ENCODE peak calls at places on chromosomes 16 and 17, in ten cellular contexts. One of them, this sample, is unnamed.
A peak's percentile ranks its signal among the peaks of the same experiment; 100 is the strongest.

GRCh38 chr17:81481011-81481799 is 31.4 kb downstream of the ACTG1 start:
- DNase-seq in GM20000: no peak
- DNase-seq in kidney epithelial cell: no peak
- DNase-seq in AG10803: peak; percentile 45
- DNase-seq in RWPE1: peak; percentile 88
- DNase-seq in Peyer's patch: peak; percentile 83
- DNase-seq in AG08396: peak; percentile 97
- DNase-seq in NCI-H1417: peak; percentile 93
- DNase-seq in amniotic stem cell: peak; percentile 7
- DNase-seq in cardiac muscle cell: peak; percentile 88
- DNase-seq in this sample: peak; percentile 62

GRCh38 chr17:58703137-58703846 is 10.9 kb downstream of the RAD51C start:
- DNase-seq in RWPE1: peak; percentile 45
- DNase-seq in GM20000: no peak
- DNase-seq in NCI-H1417: no peak
- DNase-seq in AG08396: peak; percentile 43
- DNase-seq in cardiac muscle cell: no peak
- DNase-seq in Peyer's patch: no peak
- DNase-seq in AG10803: peak; percentile 28
- DNase-seq in amniotic stem cell: no peak
- DNase-seq in kidney epithelial cell: no peak
- DNase-seq in this sample: no peak

GRCh38 chr17:34556384-34556783 is 23.0 kb upstream of the TMEM132E start:
- DNase-seq in AG10803: no peak
- DNase-seq in amniotic stem cell: no peak
- DNase-seq in AG08396: no peak
- DNase-seq in GM20000: no peak
- DNase-seq in kidney epithelial cell: no peak
- DNase-seq in Peyer's patch: no peak
- DNase-seq in RWPE1: no peak
- DNase-seq in cardiac muscle cell: peak; percentile 75
- DNase-seq in NCI-H1417: no peak
- DNase-seq in this sample: no peak

GRCh38 chr17:2996208-2996855 is 67.1 kb downstream of the OR1D5 start:
- DNase-seq in Peyer's patch: no peak
- DNase-seq in cardiac muscle cell: no peak
- DNase-seq in kidney epithelial cell: no peak
- DNase-seq in AG08396: no peak
- DNase-seq in NCI-H1417: no peak
- DNase-seq in RWPE1: no peak
- DNase-seq in GM20000: no peak
- DNase-seq in AG10803: peak; percentile 21
- DNase-seq in amniotic stem cell: no peak
- DNase-seq in this sample: no peak

GRCh38 chr17:43360376-43360738 is 38.4 kb upstream of the ARL4D start:
- DNase-seq in GM20000: peak; percentile 46
- DNase-seq in RWPE1: peak; percentile 40
- DNase-seq in AG10803: peak; percentile 77
- DNase-seq in NCI-H1417: peak; percentile 88
- DNase-seq in kidney epithelial cell: no peak
- DNase-seq in cardiac muscle cell: no peak
- DNase-seq in AG08396: peak; percentile 56
- DNase-seq in amniotic stem cell: no peak
- DNase-seq in Peyer's patch: no peak
- DNase-seq in this sample: peak; percentile 39

GRCh38 chr17:52419256-52419655 is 260.7 kb upstream of the CA10 start:
- DNase-seq in Peyer's patch: no peak
- DNase-seq in AG08396: no peak
- DNase-seq in RWPE1: no peak
- DNase-seq in NCI-H1417: no peak
- DNase-seq in amniotic stem cell: no peak
- DNase-seq in AG10803: no peak
- DNase-seq in cardiac muscle cell: no peak
- DNase-seq in kidney epithelial cell: no peak
- DNase-seq in GM20000: no peak
- DNase-seq in this sample: no peak

GRCh38 chr16:57470683-57471082 is 8.2 kb downstream of the POLR2C start:
- DNase-seq in NCI-H1417: no peak
- DNase-seq in GM20000: no peak
- DNase-seq in Peyer's patch: peak; percentile 80
- DNase-seq in RWPE1: no peak
- DNase-seq in AG10803: no peak
- DNase-seq in amniotic stem cell: no peak
- DNase-seq in cardiac muscle cell: peak; percentile 37
- DNase-seq in kidney epithelial cell: no peak
- DNase-seq in AG08396: no peak
- DNase-seq in this sample: peak; percentile 81

GRCh38 chr16:4914528-4915225 is 22.3 kb downstream of the PPL start:
- DNase-seq in Peyer's patch: no peak
- DNase-seq in RWPE1: no peak
- DNase-seq in AG08396: no peak
- DNase-seq in kidney epithelial cell: no peak
- DNase-seq in AG10803: no peak
- DNase-seq in GM20000: no peak
- DNase-seq in cardiac muscle cell: no peak
- DNase-seq in amniotic stem cell: no peak
- DNase-seq in NCI-H1417: no peak
- DNase-seq in this sample: no peak

GRCh38 chr17:52831536-52831935 is 673.0 kb upstream of the CA10 start:
- DNase-seq in amniotic stem cell: no peak
- DNase-seq in NCI-H1417: no peak
- DNase-seq in cardiac muscle cell: no peak
- DNase-seq in kidney epithelial cell: no peak
- DNase-seq in RWPE1: no peak
- DNase-seq in GM20000: no peak
- DNase-seq in Peyer's patch: no peak
- DNase-seq in AG08396: no peak
- DNase-seq in AG10803: no peak
- DNase-seq in this sample: peak; percentile 32

GRCh38 chr16:4351880-4352279 is 759 bp upstream of the PAM16 start:
- DNase-seq in amniotic stem cell: no peak
- DNase-seq in kidney epithelial cell: no peak
- DNase-seq in AG10803: peak; percentile 47
- DNase-seq in GM20000: no peak
- DNase-seq in RWPE1: peak; percentile 53
- DNase-seq in cardiac muscle cell: no peak
- DNase-seq in NCI-H1417: no peak
- DNase-seq in AG08396: peak; percentile 54
- DNase-seq in Peyer's patch: no peak
- DNase-seq in this sample: no peak

GRCh38 chr16:7090628-7091115 is 242.0 kb upstream of the RBFOX1 start:
- DNase-seq in NCI-H1417: no peak
- DNase-seq in GM20000: no peak
- DNase-seq in AG08396: no peak
- DNase-seq in AG10803: no peak
- DNase-seq in kidney epithelial cell: no peak
- DNase-seq in Peyer's patch: no peak
- DNase-seq in RWPE1: no peak
- DNase-seq in amniotic stem cell: no peak
- DNase-seq in cardiac muscle cell: no peak
- DNase-seq in this sample: no peak

GRCh38 chr16:57998484-57998883 is 2.0 kb downstream of the ZNF319 start:
- DNase-seq in amniotic stem cell: no peak
- DNase-seq in kidney epithelial cell: no peak
- DNase-seq in RWPE1: peak; percentile 53
- DNase-seq in AG10803: peak; percentile 49
- DNase-seq in NCI-H1417: no peak
- DNase-seq in cardiac muscle cell: no peak
- DNase-seq in AG08396: no peak
- DNase-seq in Peyer's patch: peak; percentile 62
- DNase-seq in GM20000: no peak
- DNase-seq in this sample: peak; percentile 49